ENCODE peak calls at places on chromosomes 1 and 21, in five cellular contexts. One of them, this sample, is unnamed.

GRCh38 chr1:185957441-185958363 is 223.5 kb downstream of the HMCN1 start:
- DNase-seq in naive thymus-derived CD4-positive, alpha-beta T cell: no peak
- DNase-seq in cardiac muscle cell: no peak
- DNase-seq in lower lobe of right lung: no peak
- DNase-seq in RWPE1: no peak
- DNase-seq in this sample: no peak

GRCh38 chr1:18417317-18418269 is 63.1 kb upstream of the KLHDC7A start:
- DNase-seq in RWPE1: no peak
- DNase-seq in cardiac muscle cell: no peak
- DNase-seq in naive thymus-derived CD4-positive, alpha-beta T cell: no peak
- DNase-seq in lower lobe of right lung: no peak
- DNase-seq in this sample: no peak

GRCh38 chr1:28208818-28209441 is 23.9 kb downstream of the DNAJC8 start:
- DNase-seq in cardiac muscle cell: peak
- DNase-seq in RWPE1: peak
- DNase-seq in naive thymus-derived CD4-positive, alpha-beta T cell: peak
- DNase-seq in lower lobe of right lung: no peak
- DNase-seq in this sample: no peak

GRCh38 chr21:21457077-21457476 is 458.9 kb downstream of the NCAM2 start:
- DNase-seq in naive thymus-derived CD4-positive, alpha-beta T cell: no peak
- DNase-seq in lower lobe of right lung: no peak
- DNase-seq in RWPE1: no peak
- DNase-seq in cardiac muscle cell: no peak
- DNase-seq in this sample: no peak

GRCh38 chr1:150558761-150559626 is 9.8 kb downstream of the ADAMTSL4 start:
- DNase-seq in lower lobe of right lung: peak
- DNase-seq in cardiac muscle cell: no peak
- DNase-seq in RWPE1: no peak
- DNase-seq in naive thymus-derived CD4-positive, alpha-beta T cell: no peak
- DNase-seq in this sample: no peak

GRCh38 chr1:209937996-209938959 is at the start of gene SYT14:
- DNase-seq in naive thymus-derived CD4-positive, alpha-beta T cell: no peak
- DNase-seq in RWPE1: peak
- DNase-seq in cardiac muscle cell: peak
- DNase-seq in lower lobe of right lung: no peak
- DNase-seq in this sample: no peak

GRCh38 chr1:8358241-8358896 is 40.5 kb downstream of the SLC45A1 start:
- DNase-seq in cardiac muscle cell: no peak
- DNase-seq in lower lobe of right lung: peak
- DNase-seq in RWPE1: no peak
- DNase-seq in naive thymus-derived CD4-positive, alpha-beta T cell: no peak
- DNase-seq in this sample: no peak

GRCh38 chr21:45486443-45487160 is 55.6 kb downstream of the SLC19A1 start:
- DNase-seq in RWPE1: no peak
- DNase-seq in naive thymus-derived CD4-positive, alpha-beta T cell: no peak
- DNase-seq in cardiac muscle cell: no peak
- DNase-seq in lower lobe of right lung: no peak
- DNase-seq in this sample: no peak

GRCh38 chr21:29056538-29057050 is 16.9 kb downstream of the CCT8 start:
- DNase-seq in cardiac muscle cell: no peak
- DNase-seq in RWPE1: no peak
- DNase-seq in naive thymus-derived CD4-positive, alpha-beta T cell: no peak
- DNase-seq in lower lobe of right lung: no peak
- DNase-seq in this sample: no peak

GRCh38 chr21:45906859-45907258 is 74.7 kb upstream of the COL6A1 start:
- DNase-seq in RWPE1: no peak
- DNase-seq in naive thymus-derived CD4-positive, alpha-beta T cell: no peak
- DNase-seq in cardiac muscle cell: no peak
- DNase-seq in lower lobe of right lung: no peak
- DNase-seq in this sample: no peak

GRCh38 chr1:40915581-40915980 is 53.4 kb upstream of the CITED4 start:
- DNase-seq in cardiac muscle cell: no peak
- DNase-seq in naive thymus-derived CD4-positive, alpha-beta T cell: no peak
- DNase-seq in RWPE1: no peak
- DNase-seq in lower lobe of right lung: no peak
- DNase-seq in this sample: no peak

GRCh38 chr1:227357229-227358078 is 39.2 kb upstream of the CDC42BPA start:
- DNase-seq in cardiac muscle cell: peak
- DNase-seq in naive thymus-derived CD4-positive, alpha-beta T cell: no peak
- DNase-seq in RWPE1: peak
- DNase-seq in lower lobe of right lung: no peak
- DNase-seq in this sample: no peak

GRCh38 chr1:163596541-163597258 is 274.9 kb downstream of the NUF2 start:
- DNase-seq in RWPE1: no peak
- DNase-seq in cardiac muscle cell: no peak
- DNase-seq in lower lobe of right lung: no peak
- DNase-seq in naive thymus-derived CD4-positive, alpha-beta T cell: no peak
- DNase-seq in this sample: no peak

GRCh38 chr1:66360285-66360724 is 173.6 kb upstream of the SGIP1 start:
- DNase-seq in lower lobe of right lung: no peak
- DNase-seq in RWPE1: no peak
- DNase-seq in naive thymus-derived CD4-positive, alpha-beta T cell: no peak
- DNase-seq in cardiac muscle cell: no peak
- DNase-seq in this sample: no peak

GRCh38 chr1:19814681-19815503 is at the start of gene RNF186:
- DNase-seq in RWPE1: no peak
- DNase-seq in cardiac muscle cell: no peak
- DNase-seq in naive thymus-derived CD4-positive, alpha-beta T cell: no peak
- DNase-seq in lower lobe of right lung: peak
- DNase-seq in this sample: no peak

GRCh38 chr1:58883888-58884482 is 100.1 kb upstream of the JUN start:
- DNase-seq in naive thymus-derived CD4-positive, alpha-beta T cell: no peak
- DNase-seq in RWPE1: no peak
- DNase-seq in cardiac muscle cell: peak
- DNase-seq in lower lobe of right lung: no peak
- DNase-seq in this sample: no peak

GRCh38 chr1:225882008-225882698 is at the start of gene TMEM63A:
- DNase-seq in cardiac muscle cell: peak
- DNase-seq in RWPE1: peak
- DNase-seq in naive thymus-derived CD4-positive, alpha-beta T cell: peak
- DNase-seq in lower lobe of right lung: peak
- DNase-seq in this sample: peak

GRCh38 chr1:182248721-182249120 is 142.9 kb downstream of the GLUL start:
- DNase-seq in naive thymus-derived CD4-positive, alpha-beta T cell: no peak
- DNase-seq in cardiac muscle cell: no peak
- DNase-seq in RWPE1: no peak
- DNase-seq in lower lobe of right lung: no peak
- DNase-seq in this sample: no peak

GRCh38 chr1:158554352-158554751 is at the start of gene OR6Y1:
- DNase-seq in cardiac muscle cell: no peak
- DNase-seq in naive thymus-derived CD4-positive, alpha-beta T cell: no peak
- DNase-seq in lower lobe of right lung: no peak
- DNase-seq in RWPE1: no peak
- DNase-seq in this sample: no peak

GRCh38 chr21:36913247-36914169 is 53.0 kb downstream of the HLCS start:
- DNase-seq in naive thymus-derived CD4-positive, alpha-beta T cell: no peak
- DNase-seq in RWPE1: no peak
- DNase-seq in cardiac muscle cell: no peak
- DNase-seq in lower lobe of right lung: no peak
- DNase-seq in this sample: no peak

GRCh38 chr21:37711294-37711844 is 204.9 kb downstream of the KCNJ6 start:
- DNase-seq in RWPE1: no peak
- DNase-seq in lower lobe of right lung: no peak
- DNase-seq in naive thymus-derived CD4-positive, alpha-beta T cell: no peak
- DNase-seq in cardiac muscle cell: no peak
- DNase-seq in this sample: no peak

GRCh38 chr1:9881838-9882249 is 28.2 kb downstream of the CTNNBIP1 start:
- DNase-seq in cardiac muscle cell: no peak
- DNase-seq in RWPE1: peak
- DNase-seq in naive thymus-derived CD4-positive, alpha-beta T cell: no peak
- DNase-seq in lower lobe of right lung: no peak
- DNase-seq in this sample: no peak

GRCh38 chr1:177659259-177659658 is 310.6 kb downstream of the SEC16B start:
- DNase-seq in RWPE1: no peak
- DNase-seq in lower lobe of right lung: no peak
- DNase-seq in naive thymus-derived CD4-positive, alpha-beta T cell: no peak
- DNase-seq in cardiac muscle cell: no peak
- DNase-seq in this sample: no peak

GRCh38 chr1:21106709-21107108 is 70.0 kb downstream of the EIF4G3 start:
- DNase-seq in naive thymus-derived CD4-positive, alpha-beta T cell: no peak
- DNase-seq in RWPE1: no peak
- DNase-seq in lower lobe of right lung: no peak
- DNase-seq in cardiac muscle cell: no peak
- DNase-seq in this sample: no peak

GRCh38 chr1:67429011-67429527 is 1.1 kb downstream of the SERBP1 start:
- DNase-seq in naive thymus-derived CD4-positive, alpha-beta T cell: peak
- DNase-seq in cardiac muscle cell: peak
- DNase-seq in lower lobe of right lung: no peak
- DNase-seq in RWPE1: no peak
- DNase-seq in this sample: no peak

GRCh38 chr1:22709891-22710687 is 550 bp upstream of the EPHB2 start:
- DNase-seq in cardiac muscle cell: peak
- DNase-seq in naive thymus-derived CD4-positive, alpha-beta T cell: no peak
- DNase-seq in lower lobe of right lung: peak
- DNase-seq in RWPE1: peak
- DNase-seq in this sample: no peak

GRCh38 chr1:19032701-19033515 is 76.4 kb upstream of the IFFO2 start:
- DNase-seq in RWPE1: no peak
- DNase-seq in naive thymus-derived CD4-positive, alpha-beta T cell: no peak
- DNase-seq in lower lobe of right lung: no peak
- DNase-seq in cardiac muscle cell: no peak
- DNase-seq in this sample: no peak

GRCh38 chr1:201740086-201740541 is 88.8 kb upstream of the IPO9 start:
- DNase-seq in RWPE1: peak
- DNase-seq in naive thymus-derived CD4-positive, alpha-beta T cell: no peak
- DNase-seq in lower lobe of right lung: no peak
- DNase-seq in cardiac muscle cell: peak
- DNase-seq in this sample: no peak

GRCh38 chr1:91884459-91885290 is 1.3 kb downstream of the TGFBR3 start:
- DNase-seq in RWPE1: no peak
- DNase-seq in naive thymus-derived CD4-positive, alpha-beta T cell: peak
- DNase-seq in lower lobe of right lung: no peak
- DNase-seq in cardiac muscle cell: peak
- DNase-seq in this sample: no peak

GRCh38 chr1:12502300-12503109 is 115.5 kb downstream of the DHRS3 start:
- DNase-seq in RWPE1: no peak
- DNase-seq in cardiac muscle cell: no peak
- DNase-seq in lower lobe of right lung: no peak
- DNase-seq in naive thymus-derived CD4-positive, alpha-beta T cell: no peak
- DNase-seq in this sample: no peak

GRCh38 chr21:43573921-43574320 is 85.4 kb downstream of the HSF2BP start:
- DNase-seq in lower lobe of right lung: no peak
- DNase-seq in RWPE1: no peak
- DNase-seq in cardiac muscle cell: no peak
- DNase-seq in naive thymus-derived CD4-positive, alpha-beta T cell: no peak
- DNase-seq in this sample: no peak

GRCh38 chr21:43575466-43575841 is 83.8 kb downstream of the HSF2BP start:
- DNase-seq in RWPE1: no peak
- DNase-seq in cardiac muscle cell: no peak
- DNase-seq in naive thymus-derived CD4-positive, alpha-beta T cell: no peak
- DNase-seq in lower lobe of right lung: no peak
- DNase-seq in this sample: no peak

GRCh38 chr21:43572443-43572842 is 86.8 kb downstream of the HSF2BP start:
- DNase-seq in lower lobe of right lung: no peak
- DNase-seq in naive thymus-derived CD4-positive, alpha-beta T cell: no peak
- DNase-seq in RWPE1: no peak
- DNase-seq in cardiac muscle cell: no peak
- DNase-seq in this sample: no peak

GRCh38 chr21:43571976-43572375 is 87.3 kb downstream of the HSF2BP start:
- DNase-seq in lower lobe of right lung: no peak
- DNase-seq in naive thymus-derived CD4-positive, alpha-beta T cell: no peak
- DNase-seq in cardiac muscle cell: no peak
- DNase-seq in RWPE1: no peak
- DNase-seq in this sample: no peak

GRCh38 chr21:43574741-43575465 is 84.4 kb downstream of the HSF2BP start:
- DNase-seq in RWPE1: no peak
- DNase-seq in lower lobe of right lung: peak
- DNase-seq in naive thymus-derived CD4-positive, alpha-beta T cell: no peak
- DNase-seq in cardiac muscle cell: peak
- DNase-seq in this sample: no peak
- H3K27ac ChIP-seq in RWPE1: peak
- H3K27ac ChIP-seq in lower lobe of right lung: peak
- H3K27ac ChIP-seq in naive thymus-derived CD4-positive, alpha-beta T cell: no peak
- H3K27ac ChIP-seq in cardiac muscle cell: peak
- H3K27ac ChIP-seq in this sample: no peak

GRCh38 chr1:94970783-94971182 is 43.9 kb upstream of the CNN3 start:
- DNase-seq in naive thymus-derived CD4-positive, alpha-beta T cell: no peak
- DNase-seq in cardiac muscle cell: no peak
- DNase-seq in lower lobe of right lung: no peak
- DNase-seq in RWPE1: no peak
- DNase-seq in this sample: no peak
- H3K27ac ChIP-seq in naive thymus-derived CD4-positive, alpha-beta T cell: no peak
- H3K27ac ChIP-seq in cardiac muscle cell: no peak
- H3K27ac ChIP-seq in lower lobe of right lung: peak
- H3K27ac ChIP-seq in RWPE1: no peak
- H3K27ac ChIP-seq in this sample: no peak

GRCh38 chr1:16173447-16174260 is 17.8 kb upstream of the EPHA2 start:
- DNase-seq in naive thymus-derived CD4-positive, alpha-beta T cell: no peak
- DNase-seq in RWPE1: peak
- DNase-seq in lower lobe of right lung: peak
- DNase-seq in cardiac muscle cell: no peak
- DNase-seq in this sample: peak
- H3K27ac ChIP-seq in naive thymus-derived CD4-positive, alpha-beta T cell: no peak
- H3K27ac ChIP-seq in RWPE1: peak
- H3K27ac ChIP-seq in lower lobe of right lung: peak
- H3K27ac ChIP-seq in cardiac muscle cell: no peak
- H3K27ac ChIP-seq in this sample: peak

GRCh38 chr1:171913385-171913784 is 72.1 kb downstream of the DNM3 start:
- DNase-seq in naive thymus-derived CD4-positive, alpha-beta T cell: no peak
- DNase-seq in RWPE1: peak
- DNase-seq in lower lobe of right lung: no peak
- DNase-seq in cardiac muscle cell: no peak
- DNase-seq in this sample: no peak

GRCh38 chr1:171911506-171911905 is 70.2 kb downstream of the DNM3 start:
- DNase-seq in RWPE1: no peak
- DNase-seq in naive thymus-derived CD4-positive, alpha-beta T cell: no peak
- DNase-seq in lower lobe of right lung: no peak
- DNase-seq in cardiac muscle cell: peak
- DNase-seq in this sample: no peak

GRCh38 chr1:171910786-171911185 is 69.5 kb downstream of the DNM3 start:
- DNase-seq in cardiac muscle cell: no peak
- DNase-seq in naive thymus-derived CD4-positive, alpha-beta T cell: no peak
- DNase-seq in lower lobe of right lung: no peak
- DNase-seq in RWPE1: no peak
- DNase-seq in this sample: no peak

GRCh38 chr1:171909711-171910110 is 68.4 kb downstream of the DNM3 start:
- DNase-seq in cardiac muscle cell: no peak
- DNase-seq in lower lobe of right lung: no peak
- DNase-seq in naive thymus-derived CD4-positive, alpha-beta T cell: no peak
- DNase-seq in RWPE1: no peak
- DNase-seq in this sample: no peak

GRCh38 chr1:171912509-171913185 is 71.3 kb downstream of the DNM3 start:
- DNase-seq in lower lobe of right lung: no peak
- DNase-seq in RWPE1: no peak
- DNase-seq in cardiac muscle cell: no peak
- DNase-seq in naive thymus-derived CD4-positive, alpha-beta T cell: no peak
- DNase-seq in this sample: no peak
- H3K27ac ChIP-seq in lower lobe of right lung: peak
- H3K27ac ChIP-seq in RWPE1: no peak
- H3K27ac ChIP-seq in cardiac muscle cell: no peak
- H3K27ac ChIP-seq in naive thymus-derived CD4-positive, alpha-beta T cell: no peak
- H3K27ac ChIP-seq in this sample: no peak

GRCh38 chr1:171751208-171751607 is 9.3 kb upstream of the VAMP4 start:
- DNase-seq in naive thymus-derived CD4-positive, alpha-beta T cell: no peak
- DNase-seq in cardiac muscle cell: no peak
- DNase-seq in lower lobe of right lung: no peak
- DNase-seq in RWPE1: no peak
- DNase-seq in this sample: no peak
- H3K27ac ChIP-seq in naive thymus-derived CD4-positive, alpha-beta T cell: no peak
- H3K27ac ChIP-seq in cardiac muscle cell: no peak
- H3K27ac ChIP-seq in lower lobe of right lung: no peak
- H3K27ac ChIP-seq in RWPE1: no peak
- H3K27ac ChIP-seq in this sample: no peak

This sample was measured in keratinocyte.